ENCODE peak calls at places on chromosomes 1 and 21, in eight cellular contexts. S is choroid plexus epithelial cell, K is fibroblast of lung, A is DMS153, W is HCEC 1CT, V is RWPE1, G is MV-4-11, O is ovary. C is an unnamed sample.

GRCh38 chr1:18190598-18190997 is 83.0 kb downstream of the IGSF21 start:
- DNase-seq in V (no peak), O (no peak), K (no peak), G (no peak), A (no peak), S (no peak), W (no peak), C (no peak)

GRCh38 chr1:115428676-115429075 is 90.6 kb upstream of the NGF start:
- DNase-seq in W (peak), V (no peak), K (peak), O (no peak), G (no peak), A (no peak), S (no peak), C (no peak)

GRCh38 chr1:16236091-16236494 is 890 bp downstream of the CPLANE2 start:
- DNase-seq in W (peak), A (peak), S (no peak), G (peak), K (no peak), O (no peak), V (peak), C (no peak)

GRCh38 chr1:78348526-78349284 is 142.1 kb upstream of the PTGFR start:
- DNase-seq in S (peak), W (no peak), A (no peak), K (peak), O (no peak), V (no peak), G (no peak), C (no peak)

GRCh38 chr21:36646645-36647044 is 52.3 kb upstream of the SIM2 start:
- DNase-seq in V (no peak), K (no peak), A (no peak), W (no peak), O (no peak), G (no peak), S (no peak), C (no peak)

GRCh38 chr1:50620680-50621329 is 197.6 kb upstream of the DMRTA2 start:
- DNase-seq in O (no peak), W (peak), A (no peak), S (peak), K (peak), V (peak), G (no peak), C (no peak)

GRCh38 chr1:17875171-17875881 is 120.2 kb downstream of the ACTL8 start:
- DNase-seq in A (no peak), W (peak), G (no peak), O (no peak), V (peak), K (peak), S (peak), C (no peak)

GRCh38 chr1:234716907-234717375 is 107.0 kb upstream of the IRF2BP2 start:
- DNase-seq in K (no peak), A (peak), V (no peak), S (no peak), W (no peak), G (no peak), O (no peak), C (no peak)

GRCh38 chr1:203640117-203640516 is 13.5 kb downstream of the ATP2B4 start:
- DNase-seq in K (no peak), W (no peak), O (no peak), A (no peak), V (no peak), S (no peak), G (no peak), C (no peak)